ENCODE peak calls at places on chromosome 5, in nine cellular contexts. W is activated gamma-delta T cell treated with Interleukin-2 at 50 U/mL for 16 hours, E is lung, O is islet precursor cell, X is mesendoderm, C is left kidney, D is DMS153, Y is coronary artery, B is brain microvascular endothelial cell. T is an unnamed sample.

GRCh38 chr5:16983022-16983639 is 47.0 kb upstream of the MYO10 start:
- DNase-seq in D (no peak), C (peak; percentile 58), X (no peak), O (peak; percentile 74), E (no peak), B (no peak), W (no peak), Y (no peak), T (peak; percentile 20)

GRCh38 chr5:77076961-77077820 is 9.9 kb downstream of the ZBED3 start:
- DNase-seq in X (peak; percentile 77), B (peak; percentile 21), E (peak; percentile 57), C (peak; percentile 92), W (peak; percentile 48), Y (no peak), O (peak; percentile 86), D (no peak), T (peak; percentile 60)

GRCh38 chr5:41325074-41325473 is 111.7 kb upstream of the C6 start:
- DNase-seq in B (no peak), O (no peak), C (no peak), W (no peak), D (no peak), Y (no peak), E (no peak), X (no peak), T (no peak)

GRCh38 chr5:144072518-144072927 is 97.9 kb downstream of the YIPF5 start:
- DNase-seq in C (no peak), D (no peak), X (no peak), B (peak; percentile 32), O (no peak), W (no peak), E (no peak), Y (no peak), T (peak; percentile 46)

GRCh38 chr5:63127054-63127453 is 548.4 kb downstream of the LRRC70 start:
- DNase-seq in C (no peak), O (no peak), X (peak; percentile 24), D (no peak), W (no peak), Y (no peak), B (peak; percentile 42), E (no peak), T (peak; percentile 64)

GRCh38 chr5:128538249-128539037 is 398 bp upstream of the FBN2 start:
- DNase-seq in B (peak; percentile 78), C (peak; percentile 95), Y (no peak), O (peak; percentile 96), X (peak; percentile 99), E (no peak), D (no peak), W (no peak), T (peak; percentile 84)

GRCh38 chr5:161847896-161848510 is at the start of gene GABRA1:
- DNase-seq in X (peak; percentile 71), E (no peak), D (no peak), Y (no peak), B (no peak), W (no peak), C (peak; percentile 57), O (peak; percentile 69), T (no peak)

GRCh38 chr5:143061161-143061945 is 291.2 kb downstream of the ARHGAP26 start:
- DNase-seq in Y (no peak), X (no peak), D (no peak), W (no peak), B (no peak), C (no peak), O (no peak), E (no peak), T (peak; percentile 79)

GRCh38 chr5:120463991-120464626 is at the start of gene PRR16:
- DNase-seq in W (no peak), B (peak; percentile 45), Y (peak; percentile 75), D (no peak), E (no peak), C (peak; percentile 89), O (peak; percentile 78), X (peak; percentile 80), T (peak; percentile 70)

GRCh38 chr5:142170254-142170953 is 61.8 kb downstream of the NDFIP1 start:
- DNase-seq in Y (no peak), X (peak; percentile 69), E (no peak), B (no peak), O (no peak), C (no peak), D (no peak), W (no peak), T (no peak)

GRCh38 chr5:144598451-144599068 is 427.9 kb downstream of the KCTD16 start:
- DNase-seq in O (no peak), C (peak; percentile 76), E (no peak), W (no peak), Y (no peak), B (no peak), X (peak; percentile 64), D (peak; percentile 46), T (no peak)

GRCh38 chr5:61949054-61949679 is 356.8 kb upstream of the KIF2A start:
- DNase-seq in W (no peak), C (no peak), B (no peak), O (no peak), X (no peak), D (no peak), Y (no peak), E (no peak), T (no peak)

GRCh38 chr5:75047356-75047755 is 5.0 kb downstream of the GCNT4 start:
- DNase-seq in E (no peak), D (no peak), B (no peak), X (no peak), O (no peak), Y (no peak), W (no peak), C (no peak), T (no peak)

GRCh38 chr5:155389498-155389897 is 375.9 kb downstream of the KIF4B start:
- DNase-seq in X (no peak), D (no peak), C (peak; percentile 12), O (no peak), W (no peak), Y (no peak), E (no peak), B (no peak), T (no peak)

GRCh38 chr5:219492-219891 is 1.4 kb downstream of the SDHA start:
- DNase-seq in Y (no peak), O (no peak), B (no peak), W (no peak), E (no peak), D (no peak), C (peak; percentile 15), X (peak; percentile 6), T (peak; percentile 47)

GRCh38 chr5:169256191-169256590 is 44.7 kb downstream of the SLIT3 start:
- DNase-seq in E (no peak), Y (no peak), O (no peak), X (no peak), C (no peak), W (no peak), B (no peak), D (no peak), T (no peak)

GRCh38 chr5:153489611-153490010 is 859 bp upstream of the GRIA1 start:
- DNase-seq in O (no peak), W (no peak), C (no peak), Y (no peak), B (no peak), X (no peak), E (no peak), D (no peak), T (no peak)

GRCh38 chr5:160159991-160160826 is 41.0 kb upstream of the PWWP2A start:
- DNase-seq in O (peak; percentile 89), Y (no peak), C (peak; percentile 59), B (no peak), D (no peak), X (peak; percentile 96), W (no peak), E (no peak), T (peak; percentile 76)